ENCODE peak calls at places on chromosomes 6 and 20, in four cellular contexts. T is breast epithelium, P is stomach, D is left lung. R is an unnamed sample. For H3K27me3 and H3K4me1, the result is how much of the 10 kb centered on the place peaks cover.

GRCh38 chr6:149233056-149233715 is 84.3 kb upstream of the TAB2 start:
- DNase-seq in T (no peak), D (no peak), P (no peak), R (no peak)

GRCh38 chr6:23690650-23691049 is 435.4 kb upstream of the NRSN1 start:
- DNase-seq in D (no peak), T (no peak), P (no peak), R (no peak)

GRCh38 chr20:796916-797315 is 28.6 kb upstream of the SLC52A3 start:
- DNase-seq in D (no peak), P (no peak), T (no peak), R (no peak)

GRCh38 chr20:47989957-47990356 is 204.7 kb upstream of the SULF2 start:
- DNase-seq in D (no peak), P (no peak), T (no peak), R (no peak)

GRCh38 chr20:31430568-31431095 is 9.8 kb upstream of the DEFB123 start:
- DNase-seq in T (no peak), P (no peak), D (no peak), R (no peak)

GRCh38 chr6:14917511-14917910 is 328.4 kb upstream of the JARID2 start:
- DNase-seq in P (no peak), D (no peak), T (no peak), R (no peak)

GRCh38 chr6:151239603-151240035 is at the start of gene AKAP12:
- DNase-seq in T (no peak), P (no peak), D (no peak), R (no peak)

GRCh38 chr6:149031545-149032317 is 284.9 kb downstream of the UST start:
- DNase-seq in T (peak), P (no peak), D (no peak), R (no peak)

GRCh38 chr20:25327521-25328235 is 63.0 kb downstream of the ABHD12 start:
- DNase-seq in D (no peak), T (no peak), P (no peak), R (no peak)

GRCh38 chr6:123802351-123802696 is 1.3 kb upstream of the NKAIN2 start:
- DNase-seq in D (no peak), P (no peak), T (no peak), R (no peak)

GRCh38 chr6:110140650-110141049 is 38.8 kb downstream of the WASF1 start:
- DNase-seq in T (no peak), P (no peak), D (no peak), R (no peak)

GRCh38 chr6:139449611-139450000 is 75.2 kb upstream of the CITED2 start:
- DNase-seq in D (no peak), T (no peak), P (no peak), R (no peak)

GRCh38 chr6:135358907-135359459 is 138.6 kb downstream of the AHI1 start:
- DNase-seq in D (no peak), T (no peak), P (no peak), R (no peak)

GRCh38 chr6:88982720-88983119 is 19.3 kb upstream of the RNGTT start:
- DNase-seq in P (peak), D (no peak), T (no peak), R (no peak)

GRCh38 chr20:11853359-11853758 is 64.3 kb upstream of the BTBD3 start:
- DNase-seq in T (no peak), P (no peak), D (no peak), R (no peak)

GRCh38 chr6:109455502-109456282 is at the start of gene MICAL1:
- DNase-seq in D (peak), P (peak), T (no peak), R (no peak)

GRCh38 chr6:834190-834589 is 141.3 kb upstream of the EXOC2 start:
- DNase-seq in D (no peak), T (no peak), P (no peak), R (no peak)

GRCh38 chr6:108873971-108874370 is 25.7 kb downstream of the ARMC2 start:
- DNase-seq in T (no peak), D (no peak), P (no peak), R (no peak)

GRCh38 chr6:163285689-163286088 is 128.8 kb upstream of the QKI start:
- DNase-seq in D (no peak), T (no peak), P (no peak), R (no peak)

GRCh38 chr20:46638367-46639274 is 12.6 kb downstream of the SLC13A3 start:
- DNase-seq in T (no peak), D (no peak), P (no peak), R (no peak)

GRCh38 chr6:2839195-2839981 is 2.3 kb downstream of the SERPINB1 start:
- DNase-seq in P (peak), T (no peak), D (no peak), R (no peak)

GRCh38 chr20:64161595-64162238 is 2.5 kb upstream of the MYT1 start:
- DNase-seq in D (no peak), P (no peak), T (no peak), R (no peak)

GRCh38 chr6:170190046-170190445 is 100.8 kb downstream of the DLL1 start:
- DNase-seq in T (no peak), P (no peak), D (no peak), R (peak)

GRCh38 chr6:45609141-45609638 is 231.5 kb upstream of the SUPT3H start:
- DNase-seq in D (peak), T (no peak), P (no peak), R (no peak)

GRCh38 chr6:75735491-75736186 is 13.4 kb upstream of the MYO6 start:
- DNase-seq in T (no peak), P (no peak), D (no peak), R (no peak)

GRCh38 chr6:722608-723007 is 29.7 kb upstream of the EXOC2 start:
- DNase-seq in T (no peak), P (no peak), D (no peak), R (no peak)

GRCh38 chr6:16681260-16681873 is 79.9 kb downstream of the ATXN1 start:
- DNase-seq in P (no peak), T (no peak), D (no peak), R (no peak)

GRCh38 chr6:167502471-167502870 is 177.6 kb downstream of the TTLL2 start:
- DNase-seq in P (no peak), T (no peak), D (no peak), R (no peak)

GRCh38 chr20:19661717-19662637 is 96.1 kb upstream of the RIN2 start:
- DNase-seq in D (peak), P (peak), T (peak), R (no peak)

GRCh38 chr20:19662638-19662995 is 95.4 kb upstream of the RIN2 start:
- DNase-seq in P (no peak), D (no peak), T (no peak), R (no peak)

GRCh38 chr20:19658137-19658536 is 99.9 kb upstream of the RIN2 start:
- DNase-seq in P (peak), D (no peak), T (no peak), R (no peak)

GRCh38 chr20:19660808-19661378 is 97.2 kb upstream of the RIN2 start:
- DNase-seq in P (no peak), T (no peak), D (no peak), R (no peak)

DNA sequence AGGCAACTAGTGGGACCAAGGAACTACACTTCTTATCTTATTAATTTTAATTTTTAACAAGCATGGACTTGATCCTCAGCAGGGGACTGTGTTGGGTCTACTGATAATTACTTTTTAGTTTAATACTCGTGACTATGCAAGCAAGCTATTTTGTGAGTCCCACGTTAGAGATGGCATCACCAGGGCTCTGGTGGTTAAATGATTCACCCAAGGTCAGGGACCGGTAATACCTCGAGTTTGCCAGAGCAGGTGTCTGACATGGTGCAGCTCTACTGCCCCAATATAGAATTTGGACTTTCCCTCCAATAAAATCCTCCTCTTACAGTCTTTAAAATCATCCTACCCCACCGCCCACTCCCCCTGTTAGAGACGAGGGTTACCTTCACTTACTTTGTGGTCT is 98.6 kb upstream of the RIN2 start:
- DNase-seq in P (no peak), D (no peak), T (no peak), R (no peak)
- H3K27me3 ChIP-seq in P (under half), D (under half), T (under half), R (under half)

GRCh38 chr6:122770835-122771601 is 8.5 kb upstream of the FABP7 start:
- DNase-seq in P (no peak), T (no peak), D (no peak), R (no peak)
- H3K4me3 ChIP-seq in P (no peak), T (no peak), D (no peak), R (no peak)

GRCh38 chr6:24951831-24952299 is 16.1 kb upstream of the RIPOR2 start:
- DNase-seq in P (no peak), D (peak), T (no peak), R (no peak)
- H3K4me1 ChIP-seq in P (under half), D (under half), T (under half), R (under half)

GRCh38 chr6:34063641-34064040 is 82.2 kb downstream of the GRM4 start:
- DNase-seq in T (no peak), D (no peak), P (no peak), R (no peak)
- H3K27me3 ChIP-seq in T (under half), D (half or more), P (half or more), R (under half)

DNA sequence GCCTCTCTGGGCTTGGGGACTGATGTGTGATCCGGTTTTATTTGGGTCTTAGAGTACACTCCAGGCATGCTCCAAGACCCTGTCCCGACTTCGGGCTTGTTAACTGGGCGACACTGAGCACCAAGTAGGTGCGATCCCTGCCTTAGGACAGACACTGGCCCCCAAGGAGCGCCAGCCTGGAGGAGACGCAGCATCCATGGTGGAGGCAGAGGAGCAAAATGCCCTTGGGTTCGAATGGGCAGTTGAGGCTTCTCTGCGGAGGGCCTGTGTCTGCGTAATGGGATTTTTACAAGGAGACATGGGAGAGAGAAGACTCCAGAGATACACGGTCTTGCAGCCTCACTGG is 593 bp upstream of the LEMD2 start:
- DNase-seq in T (no peak), P (no peak), D (no peak), R (no peak)
- H3K4me3 ChIP-seq in T (peak), P (peak), D (peak), R (peak)

GRCh38 chr6:157761926-157762325 is 61.1 kb upstream of the SNX9 start:
- DNase-seq in P (no peak), D (no peak), T (no peak), R (no peak)
- H3K4me1 ChIP-seq in P (half or more), D (under half), T (under half), R (half or more)

GRCh38 chr20:63090052-63090451 is 83.3 kb upstream of the BHLHE23 start:
- DNase-seq in D (no peak), T (no peak), P (no peak), R (no peak)
- H3K27me3 ChIP-seq in D (half or more), T (under half), P (half or more), R (under half)

R was measured in vagina.